ENCODE peak calls at places on chromosomes 4 and X, in seven cellular contexts. T, G, L, U, B, K and E are unnamed samples.

GRCh38 chr4:95910749-95911148 is 70.9 kb downstream of the PDHA2 start:
- DNase-seq in B (no peak), L (no peak), T (no peak), K (peak; percentile 50), G (no peak), U (no peak), E (no peak)

GRCh38 chr4:122898370-122899150 is 23.8 kb downstream of the NUDT6 start:
- DNase-seq in K (no peak), T (peak; percentile 25), G (peak; percentile 52), U (no peak), L (peak; percentile 44), B (no peak), E (peak; percentile 92)

GRCh38 chr4:138775890-138776289 is 239.7 kb upstream of the NOCT start:
- DNase-seq in T (no peak), U (peak; percentile 44), B (peak; percentile 14), K (no peak), G (no peak), L (no peak), E (no peak)

GRCh38 chr4:147492761-147493160 is 11.9 kb downstream of the EDNRA start:
- DNase-seq in L (no peak), U (no peak), K (no peak), B (no peak), T (no peak), G (no peak), E (no peak)

GRCh38 chr4:127425911-127426310 is 206.8 kb upstream of the INTU start:
- DNase-seq in U (no peak), G (no peak), L (no peak), T (no peak), B (no peak), K (no peak), E (no peak)

GRCh38 chr4:153520871-153521329 is 54.7 kb downstream of the TMEM131L start:
- DNase-seq in K (no peak), L (no peak), T (no peak), G (no peak), U (no peak), B (no peak), E (no peak)

GRCh38 chrX:537156-537555 is 93.4 kb upstream of the SHOX start:
- DNase-seq in T (no peak), K (no peak), L (no peak), B (no peak), U (no peak), G (no peak), E (no peak)

GRCh38 chrX:22338740-22339139 is 66.0 kb downstream of the CBLL2 start:
- DNase-seq in U (no peak), T (no peak), G (no peak), K (no peak), B (peak; percentile 35), L (peak; percentile 39), E (no peak)

GRCh38 chr4:77126844-77127614 is 30.0 kb upstream of the CCNG2 start:
- DNase-seq in L (peak; percentile 17), K (no peak), T (no peak), U (peak; percentile 56), B (no peak), G (no peak), E (no peak)

GRCh38 chr4:177308125-177308524 is 1.5 kb upstream of the NEIL3 start:
- DNase-seq in G (no peak), T (no peak), K (no peak), L (peak; percentile 1), B (no peak), U (no peak), E (no peak)

GRCh38 chr4:10587697-10588096 is 96.9 kb downstream of the CLNK start:
- DNase-seq in B (no peak), U (no peak), K (no peak), L (no peak), G (no peak), T (no peak), E (no peak)

GRCh38 chrX:34559325-34559724 is 97.8 kb downstream of the TMEM47 start:
- DNase-seq in K (peak; percentile 92), T (no peak), B (peak; percentile 60), G (no peak), L (no peak), U (no peak), E (no peak)

GRCh38 chr4:538542-539142 is 37.5 kb downstream of the TMEM271 start:
- DNase-seq in L (no peak), K (no peak), B (no peak), G (no peak), U (no peak), T (no peak), E (no peak)

GRCh38 chr4:19971829-19972228 is 279.9 kb upstream of the SLIT2 start:
- DNase-seq in K (no peak), G (no peak), T (no peak), B (peak; percentile 5), U (no peak), L (peak; percentile 14), E (no peak)

GRCh38 chrX:65127804-65128203 is 151.6 kb upstream of the ZC4H2 start:
- DNase-seq in T (no peak), L (no peak), B (peak; percentile 0), U (no peak), G (no peak), K (no peak), E (no peak)
- H3K4me2 ChIP-seq in T (no peak overlapping the region), L (no peak overlapping the region), B (no peak overlapping the region), U (no peak overlapping the region), G (no peak overlapping the region), K (no peak overlapping the region), E (no peak overlapping the region)

GRCh38 chr4:2272828-2273120 is 10.9 kb upstream of the MXD4 start:
- DNase-seq in U (no peak), G (no peak), L (no peak), K (no peak), T (no peak), B (no peak), E (no peak)
- H3K4me2 ChIP-seq in U (no peak overlapping the region), G (no peak overlapping the region), L (no peak overlapping the region), K (no peak overlapping the region), T (no peak overlapping the region), B (no peak overlapping the region), E (no peak overlapping the region)

GRCh38 chr4:80423553-80424224 is 88.2 kb downstream of the CFAP299 start:
- DNase-seq in K (no peak), B (no peak), T (no peak), U (no peak), L (no peak), G (no peak), E (no peak)
- H3K4me2 ChIP-seq in K (no peak overlapping the region), B (no peak overlapping the region), T (no peak overlapping the region), U (no peak overlapping the region), L (no peak overlapping the region), G (no peak overlapping the region), E (no peak overlapping the region)

GRCh38 chr4:150385606-150386005 is 196.3 kb upstream of the MAB21L2 start:
- DNase-seq in T (no peak), U (no peak), B (peak; percentile 40), K (no peak), G (no peak), L (peak; percentile 91), E (no peak)
- H3K4me2 ChIP-seq in T (no peak overlapping the region), U (no peak overlapping the region), B (no peak overlapping the region), K (no peak overlapping the region), G (no peak overlapping the region), L (no peak overlapping the region), E (no peak overlapping the region)

DNA sequence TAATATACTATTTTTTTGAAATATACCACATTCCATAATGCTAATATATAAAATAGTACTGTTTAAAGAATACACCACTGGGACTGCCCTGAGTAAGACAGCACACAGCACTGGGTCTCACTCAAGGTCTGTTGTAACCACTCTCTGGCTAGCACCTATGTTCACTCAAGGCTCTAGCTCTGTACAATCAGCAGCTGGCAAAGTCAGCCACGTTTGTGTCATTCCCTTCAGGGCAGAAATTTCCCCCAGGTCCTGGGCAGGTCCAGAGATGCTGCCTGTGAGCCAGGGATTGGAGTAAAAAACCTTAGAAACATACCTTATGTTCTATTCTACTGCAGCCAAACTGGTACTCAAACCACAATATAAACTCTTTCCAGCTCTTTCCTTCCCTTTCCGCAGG is 1160.2 kb upstream of the ADGRL3 start:
- DNase-seq in B (no peak), K (no peak), U (no peak), L (no peak), T (no peak), G (no peak), E (no peak)
- H3K4me2 ChIP-seq in B (no peak overlapping the region), K (no peak overlapping the region), U (no peak overlapping the region), L (no peak overlapping the region), T (no peak overlapping the region), G (no peak overlapping the region), E (no peak overlapping the region)

DNA sequence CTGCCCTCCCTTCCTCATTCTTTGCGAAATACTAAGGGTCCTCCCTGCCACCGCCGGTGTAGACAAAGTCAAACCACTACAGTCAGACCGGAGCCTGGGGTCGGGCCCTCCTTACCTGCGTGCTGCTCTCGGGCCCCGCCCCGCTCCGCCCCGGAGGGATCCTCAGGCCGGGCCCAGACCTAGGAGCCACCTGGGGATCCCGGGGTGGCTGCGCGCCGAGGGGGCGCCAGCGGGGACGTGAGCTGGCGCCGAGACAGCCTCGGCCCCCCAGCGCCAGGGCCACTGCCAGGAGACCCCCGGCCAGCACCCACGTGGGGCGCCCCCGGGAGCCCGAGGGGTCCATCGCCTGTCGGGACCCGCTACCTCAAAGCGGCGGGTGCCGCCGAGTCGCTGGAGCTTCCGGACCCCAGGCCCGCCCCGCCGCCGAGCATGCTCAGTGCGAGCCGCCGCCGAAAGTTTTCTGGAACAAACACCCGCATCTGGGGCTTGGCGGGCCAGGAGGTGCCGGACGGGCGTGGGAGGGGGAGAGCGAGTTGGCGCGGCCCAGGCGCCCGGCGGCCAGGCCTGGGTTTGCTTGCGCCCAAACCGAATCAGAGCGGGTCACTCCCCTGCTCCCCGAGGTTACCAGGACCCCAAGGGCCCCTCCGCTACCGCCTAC is at the start of gene EVC2:
- DNase-seq in G (peak; percentile 13), T (no peak), L (peak; percentile 40), K (peak; percentile 65), B (peak; percentile 79), U (peak; percentile 49), E (peak; percentile 14)
- H3K4me2 ChIP-seq in G (peak within 1 kb of the TSS; percentile 97), T (peak within 1 kb of the TSS; percentile 71), L (peak within 1 kb of the TSS; percentile 91), K (peak within 1 kb of the TSS; percentile 77), B (peak within 1 kb of the TSS; percentile 88), U (peak within 1 kb of the TSS; percentile 55), E (no peak within 1 kb of the TSS)

GRCh38 chr4:175770555-175770954 is 41.5 kb downstream of the GPM6A start:
- DNase-seq in L (peak; percentile 69), B (no peak), T (no peak), K (no peak), U (no peak), G (no peak), E (no peak)
- H3K4me2 ChIP-seq in L (no peak overlapping the region), B (no peak overlapping the region), T (no peak overlapping the region), K (no peak overlapping the region), U (peak overlapping the region; percentile 57), G (peak overlapping the region; percentile 81), E (peak overlapping the region; percentile 80)

DNA sequence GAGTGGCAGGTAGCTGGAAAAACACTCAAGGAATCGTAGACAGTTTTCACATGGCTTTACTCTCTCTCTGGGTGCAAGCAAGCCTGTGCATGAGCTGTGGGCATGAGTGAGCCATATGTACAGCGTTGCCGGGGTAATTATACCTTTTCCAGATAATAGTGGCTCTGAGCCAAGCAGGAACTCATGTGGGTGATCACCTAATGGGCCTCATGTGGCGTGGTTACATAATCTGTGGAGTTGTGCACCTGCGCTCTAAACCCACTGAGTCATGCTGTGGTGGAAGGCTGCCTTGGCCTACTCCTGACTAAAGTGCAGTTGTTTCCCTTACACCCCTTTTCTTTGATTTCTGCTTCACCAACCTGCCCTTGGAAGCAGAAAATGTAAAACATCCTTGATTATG is 1564.5 kb upstream of the PCDH10 start:
- DNase-seq in B (no peak), K (no peak), L (no peak), G (no peak), U (no peak), T (peak; percentile 87), E (no peak)
- H3K4me2 ChIP-seq in B (no peak overlapping the region), K (no peak overlapping the region), L (no peak overlapping the region), G (no peak overlapping the region), U (no peak overlapping the region), T (peak overlapping the region; percentile 39), E (no peak overlapping the region)

GRCh38 chrX:106742831-106743230 is 16.3 kb downstream of the RNF128 start:
- DNase-seq in T (no peak), K (no peak), B (no peak), U (no peak), L (peak; percentile 54), G (no peak), E (no peak)
- H3K4me2 ChIP-seq in T (no peak overlapping the region), K (no peak overlapping the region), B (no peak overlapping the region), U (no peak overlapping the region), L (no peak overlapping the region), G (no peak overlapping the region), E (peak overlapping the region; percentile 16)